ENCODE peak calls at places on chromosome 18, in six cellular contexts. D, Z, W, H, I and U are unnamed samples.

GRCh38 chr18:74528913-74529312 is 5.4 kb upstream of the CNDP1 start:
- DNase-seq in D (no peak), Z (no peak), W (no peak), H (no peak), I (no peak), U (no peak)

GRCh38 chr18:34918856-34919255 is 122.4 kb upstream of the MAPRE2 start:
- DNase-seq in D (no peak), Z (no peak), W (no peak), H (no peak), I (no peak), U (no peak)

GRCh38 chr18:48021273-48021914 is 90.9 kb upstream of the SMAD2 start:
- DNase-seq in D (no peak), Z (no peak), W (peak; percentile 64), H (no peak), I (no peak), U (no peak)

GRCh38 chr18:65425366-65425765 is 325.4 kb upstream of the CDH7 start:
- DNase-seq in D (no peak), Z (no peak), W (no peak), H (no peak), I (no peak), U (no peak)

GRCh38 chr18:41842886-41843285 is 112.1 kb upstream of the PIK3C3 start:
- DNase-seq in D (no peak), Z (no peak), W (no peak), H (no peak), I (no peak), U (no peak)

GRCh38 chr18:45569566-45569965 is 45.7 kb upstream of the SLC14A2 start:
- DNase-seq in D (no peak), Z (no peak), W (no peak), H (no peak), I (peak; percentile 36), U (no peak)

GRCh38 chr18:13531681-13532325 is 194.6 kb downstream of the FAM210A start:
- DNase-seq in D (no peak), Z (no peak), W (no peak), H (peak; percentile 71), I (no peak), U (no peak)

GRCh38 chr18:74609535-74609934 is 11.9 kb downstream of the ZNF407 start:
- DNase-seq in D (peak; percentile 96), Z (no peak), W (no peak), H (no peak), I (no peak), U (no peak)

GRCh38 chr18:31606265-31606664 is 14.6 kb downstream of the TTR start:
- DNase-seq in D (no peak), Z (no peak), W (no peak), H (no peak), I (no peak), U (no peak)

GRCh38 chr18:12921178-12921577 is 26.6 kb upstream of the SEH1L start:
- DNase-seq in D (no peak), Z (no peak), W (no peak), H (no peak), I (no peak), U (no peak)

GRCh38 chr18:79640064-79640672 is 39.4 kb upstream of the CTDP1 start:
- DNase-seq in D (no peak), Z (no peak), W (no peak), H (peak; percentile 59), I (no peak), U (no peak)

GRCh38 chr18:31401156-31402025 is 24.8 kb downstream of the DSG4 start:
- DNase-seq in D (no peak), Z (no peak), W (no peak), H (no peak), I (no peak), U (peak; percentile 53)

GRCh38 chr18:23718243-23718720 is 29.0 kb downstream of the LAMA3 start:
- DNase-seq in D (peak; percentile 79), Z (no peak), W (peak; percentile 12), H (no peak), I (no peak), U (no peak)

GRCh38 chr18:55999641-56000040 is 411.6 kb upstream of the TCF4 start:
- DNase-seq in D (no peak), Z (no peak), W (no peak), H (no peak), I (no peak), U (no peak)

GRCh38 chr18:39636931-39637330 is 2071.3 kb upstream of the CELF4 start:
- DNase-seq in D (no peak), Z (no peak), W (no peak), H (no peak), I (no peak), U (no peak)

GRCh38 chr18:62713651-62714247 is 1.6 kb upstream of the PHLPP1 start:
- DNase-seq in D (peak; percentile 40), Z (no peak), W (no peak), H (peak; percentile 67), I (peak; percentile 20), U (no peak)

GRCh38 chr18:8912348-8913057 is 190.0 kb upstream of the NDUFV2 start:
- DNase-seq in D (no peak), Z (no peak), W (no peak), H (peak; percentile 76), I (peak; percentile 10), U (no peak)

GRCh38 chr18:57803119-57803969 is at the start of gene ATP8B1:
- DNase-seq in D (peak; percentile 73), Z (peak; percentile 87), W (peak; percentile 89), H (peak; percentile 96), I (peak; percentile 99), U (peak; percentile 97)

DNA sequence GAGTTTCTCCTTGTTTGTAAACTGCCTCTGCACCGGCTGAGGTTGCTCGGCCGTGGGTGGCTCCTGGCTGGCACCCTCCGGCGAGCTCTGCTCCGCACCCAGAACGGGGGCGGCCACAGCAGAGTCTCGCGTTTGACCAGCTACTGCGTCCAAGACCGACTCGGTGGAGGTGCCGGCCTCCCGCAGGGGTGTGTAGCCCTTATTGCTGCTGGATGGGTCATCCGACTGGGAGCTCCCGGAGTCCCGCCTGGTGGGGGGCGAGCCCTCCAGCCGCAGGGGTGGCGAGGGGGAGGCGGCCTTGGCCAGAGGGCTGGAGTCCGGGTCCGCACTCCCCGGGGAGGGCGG is 5.1 kb downstream of the TMEM200C start:
- DNase-seq in D (no peak), Z (peak; percentile 19), W (no peak), H (no peak), I (peak; percentile 29), U (peak; percentile 59)
- H3K27ac ChIP-seq in D (no peak overlapping the region), Z (no peak overlapping the region), W (no peak overlapping the region), H (no peak overlapping the region), I (no peak overlapping the region), U (no peak overlapping the region)

GRCh38 chr18:30086351-30086750 is 956.2 kb downstream of the DSC3 start:
- DNase-seq in D (no peak), Z (no peak), W (no peak), H (no peak), I (no peak), U (no peak)

DNA sequence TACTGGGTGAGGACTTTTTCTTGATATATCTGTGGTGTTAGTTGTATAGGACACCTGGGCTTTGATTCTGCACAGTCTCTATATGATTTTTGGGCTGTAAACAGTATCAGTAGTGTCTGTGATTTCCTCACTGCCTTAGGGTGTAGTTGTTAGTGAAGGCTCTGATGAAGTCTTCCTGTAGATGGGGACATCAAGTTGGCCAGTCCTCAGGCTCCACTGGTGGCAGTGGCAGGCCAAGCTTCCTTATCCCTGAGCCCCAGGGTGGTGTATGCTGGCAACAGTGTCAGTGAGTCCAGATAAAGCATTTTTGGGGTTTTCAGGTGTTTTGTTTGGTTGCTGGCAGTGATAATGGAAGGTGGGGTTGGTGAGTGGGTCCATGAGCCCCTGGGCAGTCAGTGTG is 961.4 kb downstream of the DSC3 start:
- DNase-seq in D (no peak), Z (no peak), W (no peak), H (no peak), I (no peak), U (no peak)
- TF ChIP-seq CTCF in D (no peak), Z (no peak), W (no peak), H (no peak), I (no peak), U (no peak)

GRCh38 chr18:3590096-3590655 is 140.2 kb downstream of the TGIF1 start:
- DNase-seq in D (no peak), Z (no peak), W (no peak), H (no peak), I (no peak), U (no peak)
- H3K27ac ChIP-seq in D (no peak overlapping the region), Z (no peak overlapping the region), W (no peak overlapping the region), H (no peak overlapping the region), I (no peak overlapping the region), U (no peak overlapping the region)

GRCh38 chr18:21741511-21742322 is 1.1 kb downstream of the MIB1 start:
- DNase-seq in D (peak; percentile 9), Z (no peak), W (no peak), H (peak; percentile 88), I (peak; percentile 43), U (peak; percentile 68)
- TF ChIP-seq CTCF in D (no peak), Z (no peak), W (no peak), H (no peak), I (no peak), U (no peak)

DNA sequence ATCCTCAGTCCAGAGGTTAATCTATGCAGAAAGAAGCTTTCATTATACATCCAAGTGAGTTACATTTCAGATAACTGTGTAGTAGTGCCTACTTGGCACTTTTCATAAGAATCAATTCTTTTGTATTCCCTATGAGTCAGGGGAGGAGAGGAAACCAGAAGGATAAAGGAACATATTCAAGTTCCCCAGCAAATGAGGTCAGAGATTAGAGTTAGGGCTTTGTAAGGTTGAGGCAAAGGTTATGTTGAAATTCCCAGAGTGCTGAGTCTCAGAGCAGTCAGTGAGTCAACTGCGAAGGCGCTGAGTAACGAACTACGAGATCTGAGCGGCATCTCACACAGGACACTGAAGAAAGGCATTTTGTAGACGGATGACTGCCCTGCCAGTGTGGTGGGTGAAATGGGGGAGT is 25.1 kb upstream of the ME2 start:
- DNase-seq in D (peak; percentile 57), Z (no peak), W (no peak), H (no peak), I (no peak), U (peak; percentile 44)
- H3K27ac ChIP-seq in D (no peak overlapping the region), Z (no peak overlapping the region), W (peak overlapping the region; percentile 72), H (no peak overlapping the region), I (no peak overlapping the region), U (peak overlapping the region; percentile 41)

GRCh38 chr18:43396266-43396665 is 119.0 kb upstream of the SYT4 start:
- DNase-seq in D (no peak), Z (no peak), W (no peak), H (no peak), I (no peak), U (no peak)
- TF ChIP-seq CTCF in D (peak; percentile 23), Z (no peak), W (no peak), H (no peak), I (no peak), U (peak; percentile 49)

GRCh38 chr18:30265190-30265589 is 777.4 kb downstream of the DSC3 start:
- DNase-seq in D (no peak), Z (no peak), W (no peak), H (no peak), I (no peak), U (no peak)
- H3K27ac ChIP-seq in D (no peak overlapping the region), Z (no peak overlapping the region), W (no peak overlapping the region), H (no peak overlapping the region), I (no peak overlapping the region), U (no peak overlapping the region)

DNA sequence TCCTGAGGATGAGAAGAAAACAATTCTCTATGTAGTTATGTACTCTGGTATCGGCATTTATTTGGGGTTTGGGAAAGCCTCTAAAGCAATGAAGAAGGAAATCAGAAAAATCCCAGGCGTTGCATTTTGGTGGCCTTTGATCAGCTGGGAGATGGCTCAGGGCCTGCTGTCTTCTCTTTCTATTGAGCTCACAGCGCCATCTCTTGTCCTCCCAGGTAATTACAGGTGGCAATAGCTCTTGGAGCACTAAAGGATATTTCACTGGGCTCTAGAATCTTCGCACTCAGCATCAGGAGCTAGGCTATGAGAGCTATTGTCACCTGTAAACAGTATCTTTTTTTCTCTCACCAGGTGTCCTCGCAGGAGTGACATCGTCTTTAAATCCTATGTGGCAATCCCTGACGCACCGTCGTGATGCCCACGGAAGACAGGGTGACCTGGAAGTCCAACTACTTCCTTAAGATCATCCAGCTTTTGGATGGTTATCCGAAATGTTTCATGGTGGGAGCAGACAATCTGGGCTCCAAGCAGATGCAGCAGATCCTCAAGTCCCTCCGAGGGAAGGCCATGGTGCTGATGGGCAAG is 76.1 kb upstream of the PMAIP1 start:
- DNase-seq in D (peak; percentile 80), Z (peak; percentile 32), W (no peak), H (no peak), I (peak; percentile 59), U (peak; percentile 78)
- TF ChIP-seq CTCF in D (peak; percentile 94), Z (peak; percentile 60), W (no peak), H (peak; percentile 49), I (peak; percentile 50), U (peak; percentile 82)